ENCODE peak calls at places on chromosomes 12 and 14, in five cellular contexts. G is NCI-H524; X is GM20000; V is effector memory CD8-positive, alpha-beta T cell; L is activated CD8-positive, alpha-beta memory T cell treated with anti-CD3 and anti-CD28 coated beads for 48 hours. W is an unnamed sample.

GRCh38 chr12:5430639-5431603 is 987 bp upstream of the NTF3 start:
- DNase-seq in G (no peak), X (no peak), V (no peak), L (no peak), W (no peak)

GRCh38 chr12:117045175-117045997 is 53.8 kb downstream of the TESC start:
- DNase-seq in G (peak), X (no peak), V (no peak), L (no peak), W (no peak)

GRCh38 chr14:104827173-104828055 is 26.5 kb downstream of the ZBTB42 start:
- DNase-seq in G (peak), X (peak), V (peak), L (peak), W (peak)

GRCh38 chr12:18250313-18250916 is 10.9 kb upstream of the PIK3C2G start:
- DNase-seq in G (peak), X (peak), V (no peak), L (no peak), W (peak)

GRCh38 chr14:91009501-91010152 is 50.8 kb downstream of the RPS6KA5 start:
- DNase-seq in G (no peak), X (peak), V (no peak), L (no peak), W (peak)

GRCh38 chr14:24052656-24053547 is 1.1 kb downstream of the CARMIL3 start:
- DNase-seq in G (no peak), X (no peak), V (peak), L (no peak), W (no peak)

GRCh38 chr12:68613209-68613904 is 2.7 kb downstream of the RAP1B start:
- DNase-seq in G (no peak), X (no peak), V (peak), L (no peak), W (no peak)

GRCh38 chr12:76449572-76449971 is 101.4 kb upstream of the BBS10 start:
- DNase-seq in G (no peak), X (no peak), V (no peak), L (no peak), W (no peak)